ENCODE peak calls at places on chromosomes 1 and 21, in ten cellular contexts. Y is cardiac muscle cell, P is aorta, D is mesendoderm, S is iPS DF 6.9, A is PC-9, O is dorsolateral prefrontal cortex, H is Peyer's patch, I is PC-3, V is HCT116. Z is an unnamed sample.

GRCh38 chr1:194175251-194175650 is 988.8 kb upstream of the B3GALT2 start:
- DNase-seq in D (peak), P (no peak), O (no peak), S (no peak), Y (no peak), V (no peak), A (no peak), H (no peak), I (no peak), Z (no peak)

GRCh38 chr1:204725821-204726448 is 40.4 kb upstream of the LRRN2 start:
- DNase-seq in O (no peak), V (peak), Y (no peak), I (peak), D (no peak), P (no peak), H (no peak), S (no peak), A (peak), Z (no peak)

GRCh38 chr1:245715970-245716369 is 561.2 kb downstream of the KIF26B start:
- DNase-seq in I (peak), S (no peak), Y (no peak), H (no peak), V (peak), O (no peak), D (no peak), P (no peak), A (peak), Z (no peak)

GRCh38 chr1:234111458-234112142 is 207.1 kb downstream of the SLC35F3 start:
- DNase-seq in V (no peak), I (peak), S (peak), A (no peak), P (no peak), O (peak), Y (peak), D (peak), H (no peak), Z (peak)

GRCh38 chr1:63261736-63262142 is 60.6 kb upstream of the FOXD3 start:
- DNase-seq in I (no peak), H (no peak), Y (no peak), D (no peak), A (no peak), O (no peak), V (no peak), P (no peak), S (no peak), Z (no peak)

GRCh38 chr1:9900142-9901043 is 9.7 kb downstream of the CTNNBIP1 start:
- DNase-seq in Y (peak), A (no peak), V (no peak), H (peak), P (peak), O (peak), D (no peak), I (no peak), S (no peak), Z (peak)

GRCh38 chr1:174967845-174968705 is 31.7 kb upstream of the CACYBP start:
- DNase-seq in V (no peak), I (no peak), Y (no peak), A (no peak), P (no peak), H (no peak), S (no peak), D (no peak), O (no peak), Z (no peak)

GRCh38 chr1:33960496-33960895 is 96.6 kb downstream of the HMGB4 start:
- DNase-seq in A (no peak), I (no peak), O (no peak), S (no peak), P (no peak), Y (no peak), H (no peak), D (no peak), V (no peak), Z (no peak)

GRCh38 chr1:151512326-151512725 is 1.1 kb downstream of the CGN start:
- DNase-seq in H (no peak), O (no peak), A (peak), S (no peak), P (no peak), D (peak), V (no peak), I (peak), Y (no peak), Z (no peak)

GRCh38 chr1:221761354-221762002 is 19.6 kb upstream of the DUSP10 start:
- DNase-seq in A (no peak), I (no peak), D (no peak), H (no peak), P (no peak), O (no peak), S (no peak), V (no peak), Y (no peak), Z (no peak)

GRCh38 chr1:45097944-45098343 is 85.9 kb downstream of the UROD start:
- DNase-seq in A (no peak), H (no peak), D (peak), I (peak), P (no peak), Y (no peak), S (no peak), V (no peak), O (no peak), Z (no peak)

GRCh38 chr1:27233677-27234053 is 767 bp upstream of the WDTC1 start:
- DNase-seq in A (no peak), H (peak), O (no peak), I (no peak), P (peak), V (no peak), Y (no peak), S (no peak), D (peak), Z (no peak)

GRCh38 chr21:17526771-17527170 is 13.9 kb downstream of the CXADR start:
- DNase-seq in S (no peak), Y (no peak), I (no peak), H (no peak), A (no peak), P (no peak), V (no peak), D (no peak), O (no peak), Z (no peak)

GRCh38 chr1:48776400-48777218 is at the start of gene BEND5:
- DNase-seq in I (peak), V (no peak), S (peak), A (no peak), D (peak), P (peak), Y (peak), O (peak), H (peak), Z (peak)

GRCh38 chr1:30757196-30757949 is at the start of gene LAPTM5:
- DNase-seq in S (no peak), P (peak), V (no peak), O (no peak), I (no peak), Y (no peak), A (no peak), H (no peak), D (no peak), Z (no peak)

GRCh38 chr21:44533891-44534627 is 5.9 kb downstream of the KRTAP10-1 start:
- DNase-seq in V (peak), P (no peak), O (peak), S (no peak), A (no peak), Y (no peak), I (no peak), D (no peak), H (no peak), Z (no peak)

GRCh38 chr1:114746450-114747121 is 11.2 kb downstream of the CSDE1 start:
- DNase-seq in O (no peak), H (no peak), A (no peak), I (no peak), D (no peak), Y (no peak), S (no peak), V (no peak), P (no peak), Z (no peak)

GRCh38 chr1:26409191-26409751 is 1.3 kb upstream of the LIN28A start:
- DNase-seq in V (no peak), Y (peak), H (no peak), D (peak), I (no peak), P (no peak), O (no peak), A (no peak), S (peak), Z (no peak)

GRCh38 chr1:160672789-160673695 is 26.2 kb upstream of the SLAMF1 start:
- DNase-seq in O (no peak), H (no peak), S (no peak), P (no peak), I (no peak), Y (no peak), V (no peak), A (no peak), D (no peak), Z (no peak)

GRCh38 chr1:59757185-59757747 is 57.5 kb upstream of the HOOK1 start:
- DNase-seq in P (no peak), S (no peak), Y (no peak), A (no peak), I (no peak), V (no peak), O (no peak), H (no peak), D (peak), Z (no peak)

GRCh38 chr1:215132156-215132555 is 49.6 kb downstream of the KCNK2 start:
- DNase-seq in I (no peak), V (no peak), S (no peak), A (no peak), H (no peak), D (no peak), Y (no peak), O (no peak), P (no peak), Z (no peak)

GRCh38 chr1:78333426-78334012 is 157.3 kb upstream of the PTGFR start:
- DNase-seq in O (no peak), V (peak), S (peak), H (no peak), Y (peak), D (peak), A (no peak), P (no peak), I (peak), Z (no peak)

GRCh38 chr1:206751891-206752290 is 18.7 kb upstream of the IL19 start:
- DNase-seq in V (no peak), I (no peak), Y (no peak), P (no peak), O (no peak), A (no peak), H (no peak), S (no peak), D (no peak), Z (no peak)

GRCh38 chr1:151398691-151399065 is 695 bp upstream of the PSMB4 start:
- DNase-seq in H (no peak), O (no peak), P (no peak), I (no peak), V (no peak), A (no peak), D (peak), Y (no peak), S (no peak), Z (no peak)

GRCh38 chr1:62280150-62280549 is 39.1 kb downstream of the KANK4 start:
- DNase-seq in H (no peak), S (no peak), V (no peak), P (no peak), O (no peak), Y (no peak), I (no peak), D (no peak), A (no peak), Z (no peak)

GRCh38 chr1:56676571-56677035 is 31.5 kb downstream of the PRKAA2 start:
- DNase-seq in I (peak), P (no peak), S (no peak), D (no peak), H (no peak), V (no peak), O (no peak), A (peak), Y (no peak), Z (no peak)

GRCh38 chr1:182484531-182485257 is 34.7 kb downstream of the RGSL1 start:
- DNase-seq in S (peak), A (no peak), O (no peak), I (peak), Y (no peak), D (peak), H (no peak), P (no peak), V (peak), Z (no peak)

GRCh38 chr21:16358021-16358420 is 628.2 kb downstream of the USP25 start:
- DNase-seq in A (no peak), I (no peak), H (no peak), V (no peak), P (no peak), Y (no peak), D (no peak), S (no peak), O (no peak), Z (no peak)

GRCh38 chr21:39452207-39452964 is 616 bp downstream of the SH3BGR start:
- DNase-seq in A (no peak), S (no peak), P (no peak), Y (no peak), D (no peak), V (no peak), H (no peak), I (no peak), O (no peak), Z (no peak)

GRCh38 chr1:50979964-50980363 is 9.9 kb downstream of the CDKN2C start:
- DNase-seq in Y (no peak), S (no peak), D (no peak), A (no peak), P (no peak), O (no peak), H (no peak), V (no peak), I (no peak), Z (no peak)
- H3K27ac ChIP-seq in Y (no peak), S (no peak), D (no peak), A (no peak), P (no peak), O (peak), H (no peak), V (no peak), I (no peak), Z (no peak)

GRCh38 chr1:176056312-176056711 is 150.8 kb downstream of the COP1 start:
- DNase-seq in V (no peak), A (no peak), S (no peak), O (no peak), Y (no peak), I (no peak), D (no peak), P (no peak), H (no peak), Z (no peak)

GRCh38 chr1:176055398-176055797 is 151.7 kb downstream of the COP1 start:
- DNase-seq in V (no peak), P (no peak), I (no peak), A (no peak), H (no peak), S (no peak), O (no peak), D (no peak), Y (no peak), Z (no peak)

DNA sequence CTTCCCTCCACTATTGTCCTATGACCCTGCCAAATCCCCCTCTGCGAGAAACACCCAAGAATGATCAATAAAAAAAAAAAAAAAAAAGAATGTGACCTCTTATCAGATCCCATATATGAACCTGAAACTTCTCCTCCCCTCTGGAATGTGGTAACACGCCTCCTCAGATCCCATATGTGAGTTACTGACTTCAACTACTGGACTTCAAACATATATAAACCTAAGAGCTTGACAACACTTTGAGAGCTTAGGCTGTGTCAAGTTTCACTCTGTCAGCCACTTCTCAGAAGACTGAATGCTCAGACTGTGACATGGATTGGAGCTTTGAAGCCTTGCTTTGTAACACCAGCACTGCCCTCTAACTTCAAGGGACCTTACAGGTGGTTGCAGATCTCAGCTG is 148.4 kb downstream of the COP1 start:
- DNase-seq in H (no peak), D (peak), P (no peak), Y (peak), I (no peak), S (no peak), O (no peak), V (no peak), A (no peak), Z (no peak)
- H3K27ac ChIP-seq in H (no peak), D (no peak), P (no peak), Y (peak), I (no peak), S (no peak), O (no peak), V (no peak), A (no peak), Z (no peak)

GRCh38 chr1:238664139-238664538 is 722.2 kb upstream of the CHRM3 start:
- DNase-seq in V (no peak), A (no peak), I (no peak), P (no peak), O (no peak), D (peak), H (no peak), S (no peak), Y (no peak), Z (no peak)
- H3K27ac ChIP-seq in V (no peak), A (no peak), I (no peak), P (no peak), O (no peak), D (no peak), H (no peak), S (no peak), Y (no peak), Z (no peak)

DNA sequence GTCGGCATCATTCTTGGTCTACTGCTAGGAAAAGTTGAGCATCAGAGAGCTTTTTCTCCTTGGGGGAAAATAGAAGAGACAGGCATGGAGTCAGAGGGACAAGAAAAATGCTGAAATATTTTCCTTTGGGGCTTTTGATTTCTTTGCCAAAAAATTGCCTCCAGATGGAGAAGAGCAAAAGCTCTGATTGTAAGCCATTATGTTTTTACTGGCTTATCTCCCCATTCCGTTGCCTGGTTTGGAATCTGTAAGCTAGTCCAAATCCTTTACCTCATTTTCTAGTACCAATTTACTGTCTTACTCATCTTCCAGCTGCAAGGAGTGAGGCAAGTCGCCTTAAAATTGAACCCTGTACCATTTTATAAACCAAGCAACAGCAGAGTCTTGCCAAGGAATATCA is 23.3 kb upstream of the NBL1 start:
- DNase-seq in S (no peak), Y (no peak), O (no peak), D (no peak), P (no peak), H (no peak), I (no peak), V (no peak), A (no peak), Z (no peak)
- H3K27ac ChIP-seq in S (no peak), Y (no peak), O (no peak), D (no peak), P (no peak), H (no peak), I (no peak), V (no peak), A (no peak), Z (no peak)

DNA sequence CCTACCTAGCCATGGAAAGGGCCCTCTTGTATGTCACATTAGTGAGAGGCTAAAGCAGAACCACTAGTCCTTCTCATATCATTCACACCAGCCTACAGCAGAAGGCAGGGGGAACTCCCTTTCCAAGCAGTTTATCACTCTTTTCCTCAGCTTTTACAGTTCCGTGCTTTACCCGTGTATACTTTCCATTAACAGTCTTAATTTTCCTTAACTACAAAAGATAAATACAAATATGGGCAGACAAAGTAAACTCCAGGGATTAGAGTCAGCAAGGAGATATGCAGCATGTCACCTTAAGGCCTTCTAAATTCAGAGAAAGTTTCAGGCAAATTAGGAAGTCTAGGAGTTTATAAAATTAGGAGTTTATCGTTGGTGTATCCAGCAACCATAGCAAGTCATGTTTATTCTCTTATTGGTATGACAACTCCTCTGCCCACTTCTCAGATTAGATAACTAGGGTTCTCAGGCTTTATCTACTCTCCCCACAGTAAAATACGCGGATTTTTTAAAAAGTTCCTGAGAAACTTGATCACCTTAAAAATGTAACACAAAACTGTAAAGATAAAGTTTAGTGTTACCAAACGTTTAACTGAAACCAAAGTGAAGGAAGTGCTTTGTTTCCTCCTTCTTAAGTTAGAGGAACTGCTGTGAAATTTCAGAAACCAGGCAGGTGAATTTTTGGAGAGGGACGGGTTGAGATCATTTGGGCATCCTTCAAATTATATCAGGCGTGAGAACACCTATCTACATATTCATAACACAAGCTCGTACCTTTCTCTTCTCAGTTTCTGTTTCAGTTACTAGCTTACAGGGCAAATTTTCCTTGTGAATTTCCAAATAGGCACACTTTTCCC is 42.7 kb upstream of the SLC19A2 start:
- DNase-seq in O (no peak), H (no peak), V (no peak), I (no peak), P (no peak), A (no peak), Y (no peak), D (peak), S (no peak), Z (no peak)
- H3K27ac ChIP-seq in O (no peak), H (no peak), V (no peak), I (peak), P (no peak), A (peak), Y (no peak), D (peak), S (no peak), Z (no peak)

GRCh38 chr1:98874828-98875227 is 129.8 kb downstream of the PLPPR5 start:
- DNase-seq in P (no peak), O (no peak), A (no peak), V (no peak), D (no peak), Y (no peak), I (no peak), S (no peak), H (no peak), Z (no peak)
- H3K27ac ChIP-seq in P (no peak), O (no peak), A (no peak), V (no peak), D (no peak), Y (no peak), I (no peak), S (no peak), H (no peak), Z (no peak)

GRCh38 chr1:43653893-43654292 is 3.9 kb downstream of the KDM4A start:
- DNase-seq in S (no peak), D (no peak), A (no peak), O (no peak), V (no peak), P (no peak), Y (no peak), I (no peak), H (no peak), Z (no peak)

GRCh38 chr1:43650306-43650941 is 475 bp downstream of the KDM4A start:
- DNase-seq in Y (peak), H (peak), D (peak), S (peak), A (peak), P (peak), O (peak), I (peak), V (peak), Z (peak)

GRCh38 chr1:43651922-43652321 is 2.0 kb downstream of the KDM4A start:
- DNase-seq in Y (no peak), P (no peak), O (no peak), D (no peak), H (no peak), A (no peak), V (no peak), I (no peak), S (no peak), Z (no peak)

GRCh38 chr1:43653339-43653738 is 3.4 kb downstream of the KDM4A start:
- DNase-seq in O (peak), A (no peak), Y (no peak), H (no peak), S (peak), P (no peak), I (peak), V (no peak), D (peak), Z (peak)

GRCh38 chr1:43651188-43651587 is 1.2 kb downstream of the KDM4A start:
- DNase-seq in D (no peak), Y (no peak), S (no peak), P (no peak), A (no peak), H (no peak), V (no peak), O (no peak), I (peak), Z (no peak)
- H3K27ac ChIP-seq in D (no peak), Y (no peak), S (no peak), P (no peak), A (no peak), H (no peak), V (no peak), O (no peak), I (no peak), Z (peak)

GRCh38 chr1:202046748-202047708 is 36.6 kb downstream of the ELF3 start:
- DNase-seq in H (peak), A (peak), V (peak), I (peak), P (no peak), O (no peak), D (no peak), Y (no peak), S (no peak), Z (no peak)

GRCh38 chr1:202049129-202049528 is 38.7 kb downstream of the ELF3 start:
- DNase-seq in V (no peak), I (no peak), S (no peak), P (no peak), H (no peak), Y (peak), D (no peak), A (no peak), O (no peak), Z (no peak)

GRCh38 chr1:202047977-202048376 is 37.6 kb downstream of the ELF3 start:
- DNase-seq in A (no peak), I (no peak), P (no peak), Y (no peak), V (no peak), H (no peak), D (no peak), S (no peak), O (no peak), Z (no peak)

GRCh38 chr1:202045699-202046098 is 35.3 kb downstream of the ELF3 start:
- DNase-seq in O (no peak), H (no peak), A (no peak), I (no peak), S (no peak), D (no peak), Y (no peak), P (no peak), V (no peak), Z (no peak)

GRCh38 chr1:202046227-202046626 is 35.8 kb downstream of the ELF3 start:
- DNase-seq in V (no peak), A (peak), I (peak), S (no peak), H (peak), D (no peak), Y (no peak), O (no peak), P (no peak), Z (no peak)
- H3K27ac ChIP-seq in V (peak), A (peak), I (peak), S (no peak), H (no peak), D (no peak), Y (no peak), O (no peak), P (no peak), Z (no peak)

Z was measured in substantia nigra.